ENCODE peak calls at places on chromosomes 6 and 20, in four cellular contexts. Q is right cardiac atrium; E is CD8-positive, alpha-beta T cell; S is aorta. D is an unnamed sample. For H3K4me1 and H3K27me3, the result is how much of the 10 kb centered on the place peaks cover.

GRCh38 chr20:36543187-36544133 is 2.1 kb downstream of the MYL9 start:
- DNase-seq in Q (peak), E (no peak), S (peak), D (peak)

GRCh38 chr6:169008641-169009040 is 245.0 kb downstream of the THBS2 start:
- DNase-seq in S (no peak), Q (no peak), E (no peak), D (no peak)

GRCh38 chr6:89281779-89282246 is 33.3 kb downstream of the GABRR2 start:
- DNase-seq in S (no peak), Q (no peak), E (peak), D (no peak)

GRCh38 chr20:20593447-20594170 is 118.8 kb downstream of the RALGAPA2 start:
- DNase-seq in Q (peak), E (no peak), S (no peak), D (no peak)

GRCh38 chr20:15310361-15310760 is 972.9 kb upstream of the FLRT3 start:
- DNase-seq in E (no peak), Q (no peak), S (no peak), D (no peak)

GRCh38 chr6:37576336-37576737 is 76.6 kb upstream of the CCDC167 start:
- DNase-seq in E (no peak), S (no peak), Q (no peak), D (no peak)

GRCh38 chr20:19260412-19261090 is 48.1 kb downstream of the SLC24A3 start:
- DNase-seq in Q (no peak), S (no peak), E (no peak), D (no peak)

GRCh38 chr20:13996265-13996664 is 949 bp downstream of the MACROD2 start:
- DNase-seq in Q (no peak), E (no peak), S (no peak), D (no peak)

GRCh38 chr6:22737331-22737730 is 168.0 kb downstream of the HDGFL1 start:
- DNase-seq in E (no peak), S (peak), Q (peak), D (no peak)

GRCh38 chr6:79775222-79775621 is 144.1 kb downstream of the SH3BGRL2 start:
- DNase-seq in Q (no peak), E (no peak), S (no peak), D (no peak)

GRCh38 chr6:19771753-19772336 is 65.3 kb upstream of the ID4 start:
- DNase-seq in Q (no peak), S (peak), E (no peak), D (no peak)

GRCh38 chr6:163252132-163252729 is 162.3 kb upstream of the QKI start:
- DNase-seq in Q (peak), S (no peak), E (no peak), D (no peak)

GRCh38 chr6:163249651-163250101 is 164.8 kb upstream of the QKI start:
- DNase-seq in Q (no peak), E (no peak), S (no peak), D (no peak)

GRCh38 chr6:163243691-163244505 is 170.6 kb upstream of the QKI start:
- DNase-seq in E (no peak), Q (no peak), S (no peak), D (no peak)

GRCh38 chr6:163250122-163250521 is 164.4 kb upstream of the QKI start:
- DNase-seq in E (no peak), S (no peak), Q (no peak), D (no peak)

DNA sequence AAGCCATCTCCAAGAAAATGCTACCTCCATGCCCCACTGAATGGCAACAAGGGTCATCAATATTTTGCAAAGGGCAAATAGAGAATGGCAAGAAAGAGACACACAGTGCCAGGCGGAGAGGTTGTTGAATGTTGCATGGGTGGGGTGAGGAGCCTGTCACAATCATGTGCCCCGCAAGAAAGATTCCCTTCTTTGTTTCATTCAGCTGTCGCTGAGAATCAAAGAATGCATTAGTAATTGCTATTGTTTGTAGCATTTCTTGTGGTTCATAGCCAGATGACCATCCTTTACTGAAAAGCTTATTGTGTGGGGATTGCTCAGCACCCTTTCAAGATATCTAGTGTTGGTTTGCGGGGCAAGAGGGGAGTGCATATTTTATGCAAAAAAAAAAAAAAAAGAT is 166.5 kb upstream of the QKI start:
- DNase-seq in E (no peak), S (no peak), Q (no peak), D (no peak)
- H3K4me3 ChIP-seq in E (no peak), S (no peak), Q (no peak), D (no peak)

GRCh38 chr20:44702776-44703175 is 12.4 kb upstream of the CCN5 start:
- DNase-seq in S (peak), Q (peak), E (no peak), D (peak)
- H3K4me1 ChIP-seq in S (under half), Q (under half), E (under half), D (under half)

GRCh38 chr6:28280595-28281287 is 631 bp upstream of the PGBD1 start:
- DNase-seq in Q (no peak), S (no peak), E (no peak), D (no peak)
- H3K27me3 ChIP-seq in Q (under half), S (under half), E (under half), D (under half)

GRCh38 chr6:158684745-158685355 is 35.0 kb downstream of the SYTL3 start:
- DNase-seq in E (no peak), S (no peak), Q (no peak), D (peak)

GRCh38 chr6:158688860-158689259 is 39.0 kb downstream of the SYTL3 start:
- DNase-seq in Q (no peak), S (no peak), E (no peak), D (no peak)

GRCh38 chr6:158686311-158686710 is 36.5 kb downstream of the SYTL3 start:
- DNase-seq in Q (no peak), E (no peak), S (no peak), D (no peak)

GRCh38 chr6:158687507-158687906 is 37.7 kb downstream of the SYTL3 start:
- DNase-seq in S (no peak), E (no peak), Q (no peak), D (no peak)

DNA sequence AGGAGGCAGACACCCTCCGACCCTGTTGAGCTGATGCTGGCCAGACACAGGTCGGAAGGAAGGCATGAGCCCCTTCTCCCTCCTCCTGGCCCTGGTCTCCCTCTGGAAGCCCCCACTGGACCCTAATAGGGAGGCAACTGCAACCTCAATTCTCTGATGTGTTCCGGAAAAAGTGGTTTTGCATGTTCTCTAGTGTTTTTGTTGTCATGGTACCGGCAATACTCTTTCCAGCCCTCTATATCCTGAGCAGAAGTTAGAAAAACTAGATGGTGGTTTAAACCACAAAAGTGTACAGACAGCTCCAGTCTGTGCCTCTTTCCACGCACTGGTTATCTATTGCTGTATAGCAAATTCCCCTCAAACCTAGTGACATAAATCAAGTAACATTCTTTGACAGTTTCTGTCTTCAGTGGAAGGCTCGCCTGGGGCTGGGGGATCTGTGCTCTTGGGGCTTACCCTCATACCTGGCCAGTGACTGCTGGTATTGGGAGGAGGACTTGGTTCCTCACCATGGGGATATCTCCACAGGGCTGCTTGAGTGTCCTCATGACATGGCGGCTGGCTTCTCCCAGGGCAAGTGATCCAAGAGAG is 37.0 kb downstream of the SYTL3 start:
- DNase-seq in E (peak), Q (no peak), S (no peak), D (no peak)
- H3K4me3 ChIP-seq in E (peak), Q (no peak), S (no peak), D (no peak)

GRCh38 chr6:4809999-4810918 is 34.1 kb downstream of the CDYL start:
- DNase-seq in S (no peak), Q (no peak), E (no peak), D (no peak)
- H3K4me1 ChIP-seq in S (under half), Q (under half), E (under half), D (under half)

GRCh38 chr20:33279261-33279910 is 3.6 kb upstream of the BPIFB1 start:
- DNase-seq in S (no peak), Q (no peak), E (no peak), D (no peak)

GRCh38 chr20:33280775-33281174 is 2.2 kb upstream of the BPIFB1 start:
- DNase-seq in S (no peak), Q (no peak), E (no peak), D (no peak)

GRCh38 chr20:33277471-33278441 is 5.3 kb upstream of the BPIFB1 start:
- DNase-seq in S (no peak), Q (no peak), E (no peak), D (peak)

GRCh38 chr20:33280000-33280680 is 2.9 kb upstream of the BPIFB1 start:
- DNase-seq in S (no peak), Q (no peak), E (no peak), D (no peak)

DNA sequence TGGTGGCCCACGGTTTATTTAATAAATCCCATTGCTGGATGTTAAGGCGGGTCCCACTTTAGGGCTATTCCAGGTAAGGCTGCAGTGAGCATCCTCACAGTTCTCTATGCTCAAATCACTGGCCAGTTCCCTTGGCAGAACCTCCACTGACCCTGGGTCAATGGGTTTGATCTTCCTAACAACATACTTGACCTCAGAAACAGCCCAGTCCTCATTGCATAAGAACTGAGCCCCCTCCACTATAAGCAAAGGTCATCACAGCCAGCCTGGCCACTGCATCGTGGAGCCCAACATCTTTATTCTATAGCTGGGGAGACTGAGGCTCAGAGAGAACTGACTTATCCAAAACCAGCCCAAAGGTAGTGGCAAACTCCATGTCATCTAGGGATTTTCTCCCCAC is 4.3 kb upstream of the BPIFB1 start:
- DNase-seq in Q (no peak), E (no peak), S (no peak), D (peak)
- H3K27me3 ChIP-seq in Q (under half), E (under half), S (under half), D (under half)

DNA sequence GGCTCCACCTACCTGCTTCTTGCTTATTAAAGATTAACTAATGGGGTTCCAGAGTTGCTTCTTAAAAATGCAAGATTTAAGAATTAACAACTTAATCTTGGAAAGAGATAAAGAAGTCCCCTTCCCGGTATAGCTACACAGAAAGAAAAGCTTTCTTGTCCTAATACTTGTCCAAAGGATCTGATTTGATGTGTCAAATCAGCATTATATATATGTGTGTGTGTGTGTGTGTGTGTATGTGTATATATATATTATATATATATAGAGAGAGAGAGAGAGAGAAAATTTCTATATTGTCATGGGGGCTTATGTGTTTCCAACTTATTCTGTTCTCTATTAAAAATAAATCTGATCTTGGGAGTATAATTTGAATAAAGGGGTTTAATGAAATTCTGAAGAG is 4.6 kb upstream of the HMGN4 start:
- DNase-seq in S (no peak), Q (no peak), E (no peak), D (no peak)
- H3K4me3 ChIP-seq in S (peak), Q (peak), E (peak), D (peak)

GRCh38 chr6:106180208-106180607 is 94.1 kb downstream of the PRDM1 start:
- DNase-seq in Q (no peak), E (no peak), S (no peak), D (no peak)
- H3K4me1 ChIP-seq in Q (under half), E (under half), S (under half), D (under half)

GRCh38 chr20:1993986-1994385 is at the start of gene PDYN:
- DNase-seq in E (no peak), S (no peak), Q (no peak), D (no peak)
- H3K27me3 ChIP-seq in E (under half), S (under half), Q (under half), D (under half)